ENCODE peak calls at places on chromosomes 5 and 9, in five cellular contexts. Z, J, U, O and N are unnamed samples.

GRCh38 chr9:928363-929042 is 48.0 kb upstream of the DMRT3 start:
- DNase-seq in Z (no peak), J (peak; percentile 33), U (no peak), O (no peak), N (no peak)

GRCh38 chr5:40332945-40333344 is 346.8 kb upstream of the PTGER4 start:
- DNase-seq in Z (no peak), J (no peak), U (no peak), O (no peak), N (no peak)

GRCh38 chr9:88230612-88231011 is 92.3 kb upstream of the SPATA31C2 start:
- DNase-seq in Z (no peak), J (no peak), U (no peak), O (no peak), N (no peak)

GRCh38 chr9:37676411-37676830 is 25.7 kb downstream of the FRMPD1 start:
- DNase-seq in Z (no peak), J (peak; percentile 78), U (peak; percentile 49), O (no peak), N (no peak)

GRCh38 chr5:133389066-133389590 is 223.2 kb downstream of the FSTL4 start:
- DNase-seq in Z (no peak), J (no peak), U (no peak), O (no peak), N (no peak)

GRCh38 chr5:24788829-24789509 is 144.2 kb upstream of the CDH10 start:
- DNase-seq in Z (no peak), J (no peak), U (no peak), O (no peak), N (no peak)

GRCh38 chr5:173714551-173715428 is 98.3 kb upstream of the BOD1 start:
- DNase-seq in Z (no peak), J (no peak), U (no peak), O (no peak), N (no peak)

GRCh38 chr5:94793113-94793815 is 174.8 kb downstream of the SLF1 start:
- DNase-seq in Z (no peak), J (no peak), U (no peak), O (no peak), N (no peak)

GRCh38 chr5:112284561-112284960 is 134.5 kb downstream of the EPB41L4A start:
- DNase-seq in Z (no peak), J (no peak), U (no peak), O (no peak), N (no peak)

GRCh38 chr5:763998-764781 is 20.3 kb downstream of the ZDHHC11B start:
- DNase-seq in Z (peak; percentile 71), J (no peak), U (peak; percentile 24), O (no peak), N (peak; percentile 52)

GRCh38 chr5:14727428-14727865 is 62.9 kb downstream of the OTULIN start:
- DNase-seq in Z (peak; percentile 92), J (peak; percentile 83), U (peak; percentile 82), O (peak; percentile 80), N (peak; percentile 81)

GRCh38 chr5:86986837-86987236 is 280.8 kb upstream of the RASA1 start:
- DNase-seq in Z (no peak), J (no peak), U (no peak), O (no peak), N (no peak)

GRCh38 chr5:174271316-174271715 is 225.8 kb downstream of the NSG2 start:
- DNase-seq in Z (no peak), J (no peak), U (no peak), O (no peak), N (no peak)

GRCh38 chr5:135488727-135489465 is 36.7 kb upstream of the TIFAB start:
- DNase-seq in Z (no peak), J (peak; percentile 28), U (peak; percentile 77), O (no peak), N (no peak)

GRCh38 chr9:81635526-81636279 is 53.6 kb downstream of the TLE1 start:
- DNase-seq in Z (no peak), J (no peak), U (no peak), O (no peak), N (no peak)

GRCh38 chr5:54895816-54896341 is 89.5 kb downstream of the ESM1 start:
- DNase-seq in Z (no peak), J (peak; percentile 86), U (peak; percentile 34), O (peak; percentile 50), N (no peak)

GRCh38 chr5:14665949-14666741 is 1.6 kb downstream of the OTULIN start:
- DNase-seq in Z (peak; percentile 84), J (peak; percentile 43), U (peak; percentile 35), O (no peak), N (no peak)

GRCh38 chr9:34869390-34869789 is 88.7 kb upstream of the PHF24 start:
- DNase-seq in Z (no peak), J (peak; percentile 41), U (no peak), O (no peak), N (no peak)

DNA sequence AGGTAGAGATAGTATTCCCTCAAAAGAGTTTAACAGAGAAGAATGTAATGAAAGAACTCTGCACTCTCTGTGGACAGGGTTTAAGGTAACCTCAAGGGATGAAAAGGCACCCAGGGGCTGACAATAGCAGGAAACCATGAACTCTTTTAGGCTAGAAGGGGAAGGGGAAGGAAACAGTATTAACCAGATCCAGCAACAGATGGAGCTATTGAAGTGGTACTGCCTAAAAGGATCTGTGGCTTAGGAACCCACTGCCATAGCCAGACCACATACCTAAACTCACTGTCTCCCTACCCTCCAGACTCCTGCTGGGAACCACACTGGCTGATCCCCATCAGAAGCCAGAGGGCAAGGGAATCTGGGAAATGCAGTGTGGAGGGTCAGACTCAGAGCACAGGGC is 35.5 kb downstream of the PLGRKT start:
- DNase-seq in Z (no peak), J (no peak), U (no peak), O (no peak), N (no peak)
- TF ChIP-seq CTCF in Z (no peak), J (no peak), U (no peak), O (no peak), N (no peak)

GRCh38 chr5:175857986-175858385 is 13.4 kb upstream of the CPLX2 start:
- DNase-seq in Z (no peak), J (no peak), U (no peak), O (no peak), N (no peak)

GRCh38 chr5:175859422-175859821 is 12.0 kb upstream of the CPLX2 start:
- DNase-seq in Z (no peak), J (no peak), U (no peak), O (no peak), N (no peak)

GRCh38 chr5:175861337-175862130 is 9.8 kb upstream of the CPLX2 start:
- DNase-seq in Z (peak; percentile 37), J (no peak), U (peak; percentile 80), O (no peak), N (no peak)

GRCh38 chr5:175860531-175861045 is 10.8 kb upstream of the CPLX2 start:
- DNase-seq in Z (no peak), J (peak; percentile 15), U (no peak), O (no peak), N (no peak)

DNA sequence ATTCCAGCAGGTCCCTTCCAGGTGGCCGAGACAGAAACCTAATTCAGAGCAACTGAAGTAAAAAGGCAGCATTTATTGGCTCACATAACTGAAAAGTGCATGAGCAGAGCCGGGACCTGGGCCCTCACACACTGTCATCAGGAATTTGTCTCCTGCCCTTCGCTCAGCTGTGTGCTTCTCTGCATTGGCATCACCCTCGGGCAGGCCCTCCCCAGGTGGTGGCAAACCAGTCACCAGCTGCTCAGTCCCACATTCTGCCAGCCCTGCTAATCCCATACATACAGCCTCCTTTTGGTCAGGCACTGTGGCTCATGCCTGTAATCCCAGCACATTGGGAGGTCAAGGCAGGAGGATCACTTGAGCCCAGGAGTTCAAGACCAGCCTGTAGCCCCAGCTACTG is 11.5 kb upstream of the CPLX2 start:
- DNase-seq in Z (no peak), J (no peak), U (no peak), O (no peak), N (no peak)
- H3K27me3 ChIP-seq in Z (no peaks in the 10 kb centered on the region), J (peaks cover 7% of the 10 kb centered on the region), U (no peaks in the 10 kb centered on the region), O (no peaks in the 10 kb centered on the region), N (no peaks in the 10 kb centered on the region)

GRCh38 chr5:79109527-79110492 is 1.8 kb upstream of the BHMT start:
- DNase-seq in Z (no peak), J (no peak), U (no peak), O (no peak), N (no peak)
- TF ChIP-seq CTCF in Z (no peak), J (peak; percentile 42), U (peak; percentile 54), O (no peak), N (peak; percentile 29)

GRCh38 chr9:112072721-112073553 is 102.2 kb downstream of the SUSD1 start:
- DNase-seq in Z (no peak), J (no peak), U (no peak), O (no peak), N (no peak)
- H3K27me3 ChIP-seq in Z (no peaks in the 10 kb centered on the region), J (no peaks in the 10 kb centered on the region), U (no peaks in the 10 kb centered on the region), O (no peaks in the 10 kb centered on the region), N (no peaks in the 10 kb centered on the region)

GRCh38 chr5:58127132-58127485 is 332.8 kb downstream of the PLK2 start:
- DNase-seq in Z (no peak), J (no peak), U (no peak), O (no peak), N (no peak)

GRCh38 chr5:58122157-58122556 is 337.7 kb downstream of the PLK2 start:
- DNase-seq in Z (no peak), J (no peak), U (no peak), O (no peak), N (no peak)

GRCh38 chr5:58123501-58123900 is 336.4 kb downstream of the PLK2 start:
- DNase-seq in Z (no peak), J (no peak), U (no peak), O (no peak), N (no peak)

GRCh38 chr5:58127486-58128220 is 332.2 kb downstream of the PLK2 start:
- DNase-seq in Z (no peak), J (no peak), U (no peak), O (peak; percentile 37), N (no peak)

GRCh38 chr5:58122993-58123392 is 336.9 kb downstream of the PLK2 start:
- DNase-seq in Z (no peak), J (no peak), U (no peak), O (no peak), N (no peak)
- TF ChIP-seq CTCF in Z (no peak), J (no peak), U (no peak), O (no peak), N (no peak)

GRCh38 chr9:132410642-132411041 is 631 bp downstream of the CFAP77 start:
- DNase-seq in Z (peak; percentile 73), J (no peak), U (no peak), O (no peak), N (no peak)
- H3K27me3 ChIP-seq in Z (peaks cover 19% of the 10 kb centered on the region), J (peaks cover 65% of the 10 kb centered on the region), U (peaks cover 5% of the 10 kb centered on the region), O (peaks cover 52% of the 10 kb centered on the region), N (no peaks in the 10 kb centered on the region)

DNA sequence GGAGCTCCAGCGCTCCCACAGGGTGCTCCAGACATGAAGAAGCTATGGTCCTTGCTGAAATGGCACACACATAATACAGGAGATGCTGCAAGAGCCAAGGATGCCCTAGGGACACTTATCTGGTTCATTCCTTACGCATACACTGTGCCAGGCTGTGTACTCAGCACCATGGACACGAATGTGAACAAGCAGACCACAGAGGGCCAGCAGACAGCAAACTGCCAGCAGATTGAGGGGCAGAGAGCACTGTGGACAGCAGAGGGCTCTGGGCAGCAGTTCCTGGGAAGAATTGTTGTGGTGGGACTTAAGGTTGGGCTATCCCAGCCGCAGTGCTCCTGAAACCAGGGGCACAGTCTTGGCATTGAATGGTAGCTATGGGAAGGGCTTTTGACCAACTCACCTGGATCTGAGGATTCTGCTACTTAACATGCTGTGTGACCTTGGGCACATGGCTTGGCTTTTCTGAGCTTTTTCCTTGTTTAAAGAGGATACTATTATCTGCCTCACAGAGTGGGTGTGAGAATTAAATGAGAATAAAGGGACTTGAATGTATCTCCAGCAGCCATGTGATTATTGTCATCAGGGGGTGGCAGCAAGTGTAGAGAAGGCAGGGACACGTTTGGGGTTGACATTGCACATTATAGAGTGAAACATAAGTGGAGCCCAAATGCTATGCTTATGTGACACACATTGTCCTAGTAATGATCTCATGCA is 30.0 kb downstream of the PPARGC1B start:
- DNase-seq in Z (peak; percentile 50), J (no peak), U (no peak), O (no peak), N (no peak)
- TF ChIP-seq CTCF in Z (no peak), J (no peak), U (peak; percentile 10), O (no peak), N (no peak)